ENCODE peak calls at places on chromosomes 16 and 17, in five cellular contexts. X, B, L, G and O are unnamed samples.

GRCh38 chr16:85257483-85257882 is 145.2 kb upstream of the CIBAR2 start:
- DNase-seq in L (no peak), B (no peak), X (no peak), G (no peak), O (no peak)

GRCh38 chr16:66432429-66432828 is 5.3 kb downstream of the BEAN1 start:
- DNase-seq in L (no peak), G (no peak), X (no peak), B (no peak), O (no peak)

GRCh38 chr16:59121411-59121810 is 387.3 kb upstream of the GOT2 start:
- DNase-seq in X (no peak), L (no peak), G (no peak), B (no peak), O (no peak)

GRCh38 chr16:9047689-9048301 is 43.6 kb upstream of the HAPSTR1 start:
- DNase-seq in X (peak; percentile 99), L (no peak), G (peak; percentile 98), B (peak; percentile 96), O (peak; percentile 85)

GRCh38 chr16:1947369-1947670 is 4.3 kb upstream of the MSRB1 start:
- DNase-seq in G (no peak), B (no peak), L (no peak), X (no peak), O (no peak)

GRCh38 chr16:88886915-88887521 is 20.6 kb upstream of the PABPN1L start:
- DNase-seq in G (no peak), X (peak; percentile 36), B (peak; percentile 55), L (no peak), O (no peak)

GRCh38 chr17:8963665-8964258 is 1.7 kb downstream of the PIK3R5 start:
- DNase-seq in G (no peak), X (no peak), L (no peak), B (no peak), O (no peak)

GRCh38 chr17:77944390-77945222 is 13.9 kb upstream of the TNRC6C start:
- DNase-seq in X (no peak), B (no peak), L (no peak), G (no peak), O (no peak)

GRCh38 chr17:71809537-71809936 is 311.3 kb upstream of the SOX9 start:
- DNase-seq in X (no peak), L (no peak), G (no peak), B (no peak), O (no peak)

GRCh38 chr16:67659675-67660563 is at the start of gene ACD:
- DNase-seq in L (peak; percentile 95), G (peak; percentile 90), B (peak; percentile 96), X (peak; percentile 84), O (peak; percentile 91)

GRCh38 chr16:25270577-25270976 is 12.9 kb upstream of the ZKSCAN2 start:
- DNase-seq in B (no peak), X (no peak), L (no peak), G (no peak), O (no peak)

GRCh38 chr16:519841-520687 is 7.4 kb upstream of the CAPN15 start:
- DNase-seq in G (no peak), B (no peak), L (no peak), X (no peak), O (no peak)

GRCh38 chr16:78249056-78249455 is 149.6 kb downstream of the WWOX start:
- DNase-seq in B (peak; percentile 81), G (peak; percentile 12), X (no peak), L (no peak), O (no peak)

GRCh38 chr17:64354824-64355535 is 35.7 kb downstream of the PECAM1 start:
- DNase-seq in B (no peak), L (no peak), X (peak; percentile 10), G (no peak), O (no peak)

GRCh38 chr17:66348605-66349165 is 46.3 kb downstream of the PRKCA start:
- DNase-seq in G (peak; percentile 73), X (peak; percentile 89), L (no peak), B (peak; percentile 82), O (peak; percentile 7)

GRCh38 chr17:1559743-1560581 is 2.6 kb downstream of the PITPNA start:
- DNase-seq in G (no peak), L (no peak), X (no peak), B (no peak), O (no peak)

GRCh38 chr17:48024149-48025039 is 13.2 kb downstream of the COPZ2 start:
- DNase-seq in L (no peak), G (peak; percentile 85), X (no peak), B (peak; percentile 58), O (peak; percentile 88)

GRCh38 chr17:80414508-80414802 is 512 bp upstream of the ENDOV start:
- DNase-seq in X (no peak), B (peak; percentile 26), L (peak; percentile 30), G (peak; percentile 28), O (no peak)

GRCh38 chr17:71441098-71441497 is 679.7 kb upstream of the SOX9 start:
- DNase-seq in L (no peak), B (peak; percentile 47), X (peak; percentile 95), G (peak; percentile 90), O (peak; percentile 18)

GRCh38 chr16:79874391-79874790 is 273.9 kb upstream of the MAF start:
- DNase-seq in L (no peak), X (no peak), G (no peak), B (no peak), O (peak; percentile 38)

DNA sequence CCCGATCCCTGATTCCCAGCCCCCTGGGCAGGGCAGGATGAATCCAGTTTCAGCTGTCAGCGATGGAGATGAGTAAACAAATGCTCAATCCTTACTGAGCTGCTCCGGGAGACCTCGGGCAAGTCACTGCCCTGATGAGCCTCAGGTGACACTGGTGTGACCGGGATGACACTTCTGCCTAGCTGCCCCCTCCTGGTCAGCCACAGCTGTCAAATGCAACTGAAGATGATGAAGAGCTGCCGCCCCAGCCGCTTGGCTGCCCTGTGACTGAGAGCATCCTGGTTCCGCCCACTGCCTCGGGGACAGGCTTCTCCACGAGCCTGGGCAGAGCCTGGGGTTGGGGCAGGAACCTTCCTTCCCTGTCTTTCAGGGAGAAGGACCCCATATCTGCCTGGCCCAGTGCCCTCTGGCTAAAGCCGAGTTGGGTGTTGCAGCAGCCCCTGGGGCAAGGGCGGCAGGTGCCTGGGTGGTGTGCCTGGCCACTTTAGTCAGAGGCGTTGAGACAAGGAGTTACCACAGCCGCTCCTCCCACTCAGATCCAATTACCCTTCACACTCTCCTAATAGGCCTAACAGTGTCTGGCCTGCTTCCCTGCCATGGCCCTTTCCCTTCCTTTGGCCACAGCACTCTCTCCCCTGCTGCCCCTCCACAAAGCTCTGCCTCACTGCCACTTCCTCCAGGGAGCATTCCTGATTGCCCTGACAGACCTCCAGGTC is 5.5 kb downstream of the CCL17 start:
- DNase-seq in X (no peak), G (no peak), B (no peak), L (no peak), O (peak; percentile 70)
- H3K4me2 ChIP-seq in X (no peak overlapping the region), G (no peak overlapping the region), B (no peak overlapping the region), L (no peak overlapping the region), O (peak overlapping the region; percentile 67)

GRCh38 chr17:50697663-50698272 is 9.9 kb downstream of the ANKRD40 start:
- DNase-seq in G (peak; percentile 61), L (no peak), X (no peak), B (no peak), O (no peak)
- TF ChIP-seq CTCF in G (peak; percentile 64), L (peak; percentile 48), X (no peak), B (peak; percentile 32), O (peak; percentile 48)

GRCh38 chr17:39740357-39741111 is 2.8 kb downstream of the GRB7 start:
- DNase-seq in L (no peak), B (peak; percentile 75), X (peak; percentile 45), G (peak; percentile 66), O (peak; percentile 86)

GRCh38 chr17:39738568-39738901 is 797 bp downstream of the GRB7 start:
- DNase-seq in G (peak; percentile 71), B (peak; percentile 69), L (no peak), X (no peak), O (peak; percentile 56)

GRCh38 chr17:39739020-39739884 is 1.5 kb downstream of the GRB7 start:
- DNase-seq in L (peak; percentile 45), G (peak; percentile 80), X (no peak), B (peak; percentile 94), O (peak; percentile 89)

GRCh38 chr17:39737761-39738567 is at the start of gene GRB7:
- DNase-seq in L (no peak), X (no peak), B (peak; percentile 85), G (peak; percentile 70), O (peak; percentile 74)

DNA sequence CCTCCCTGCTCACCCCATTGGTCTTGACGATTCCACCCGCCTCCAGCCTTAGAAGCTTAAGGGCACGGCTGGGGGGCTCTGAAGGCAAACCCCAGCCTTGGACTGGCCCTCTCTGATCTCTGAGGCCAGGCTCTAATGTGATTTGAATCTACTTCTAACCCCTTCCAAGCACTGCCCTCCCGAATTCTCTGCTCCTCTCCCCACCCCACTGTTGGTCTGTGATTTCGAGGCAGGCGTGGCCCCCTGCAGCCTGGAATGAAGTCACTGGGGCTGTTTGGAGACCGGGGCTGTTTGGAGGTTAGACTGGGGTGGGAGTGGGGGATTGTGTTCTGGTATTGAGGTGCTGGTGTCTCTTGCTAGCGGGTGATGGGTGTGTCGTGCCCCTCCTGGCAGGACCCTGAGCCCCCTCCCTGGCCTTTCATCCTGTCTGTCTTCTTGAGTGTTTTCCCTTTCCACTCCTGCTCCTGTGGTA is 2.2 kb downstream of the GRB7 start:
- DNase-seq in B (peak; percentile 35), L (no peak), X (no peak), G (no peak), O (peak; percentile 37)
- H3K4me2 ChIP-seq in B (peak overlapping the region; percentile 93), L (peak overlapping the region; percentile 32), X (no peak overlapping the region), G (peak overlapping the region; percentile 99), O (peak overlapping the region; percentile 97)

GRCh38 chr16:87392823-87393679 is 915 bp downstream of the MAP1LC3B start:
- DNase-seq in B (peak; percentile 67), L (peak; percentile 60), X (peak; percentile 47), G (peak; percentile 46), O (peak; percentile 42)
- TF ChIP-seq CTCF in B (peak; percentile 52), L (peak; percentile 30), X (peak; percentile 49), G (no peak), O (no peak)

DNA sequence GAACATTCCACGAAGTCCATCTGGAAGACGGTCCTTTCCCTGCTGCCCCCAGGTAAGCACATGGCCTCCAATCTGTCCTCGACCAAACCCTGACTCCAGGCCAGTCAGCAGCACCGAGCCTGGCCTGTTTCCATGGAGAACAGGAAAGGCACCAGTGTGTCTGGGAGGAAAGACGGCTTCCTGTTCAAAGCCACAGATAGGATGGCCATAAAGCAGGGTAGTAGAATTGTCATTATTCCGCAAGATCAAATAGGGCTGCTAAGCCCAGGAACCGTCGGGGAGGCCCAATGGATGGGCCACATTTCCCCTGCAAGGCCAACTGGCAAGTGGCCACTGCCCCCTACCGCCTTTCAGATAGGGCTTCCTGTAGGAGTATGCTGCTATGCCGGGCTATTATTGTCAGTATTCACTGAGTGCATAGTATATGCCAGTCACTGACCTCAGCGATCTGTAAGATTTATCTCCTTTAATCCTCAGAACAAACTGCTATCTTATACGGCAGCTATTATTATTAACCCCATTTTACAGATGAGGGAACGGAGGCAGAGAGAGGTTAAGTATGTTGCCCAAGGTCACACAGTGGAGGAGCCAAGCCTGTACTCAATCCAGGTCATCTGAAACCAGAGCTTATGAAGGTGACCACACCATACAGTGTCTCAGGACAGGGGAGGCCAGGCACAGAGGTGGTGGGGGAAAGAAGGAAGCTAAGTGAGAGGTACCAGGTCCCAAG is 23.0 kb upstream of the PLCG2 start:
- DNase-seq in X (no peak), L (no peak), B (no peak), G (no peak), O (no peak)
- H3K4me2 ChIP-seq in X (no peak overlapping the region), L (no peak overlapping the region), B (no peak overlapping the region), G (no peak overlapping the region), O (no peak overlapping the region)